ENCODE peak calls at places on chromosomes 6 and 20, in eight cellular contexts. One of them, this sample, is unnamed.

GRCh38 chr20:34791289-34792020 is 34.0 kb downstream of the NCOA6 start:
- DNase-seq in SK-N-SH: no peak
- DNase-seq in neural progenitor cell: peak
- DNase-seq in GM23338: peak
- DNase-seq in HCT116: no peak
- DNase-seq in hepatocyte: peak
- DNase-seq in PC-3: peak
- DNase-seq in OCI-LY7: no peak
- DNase-seq in this sample: no peak

GRCh38 chr20:49245921-49246740 is 26.9 kb downstream of the DDX27 start:
- DNase-seq in SK-N-SH: peak
- DNase-seq in neural progenitor cell: peak
- DNase-seq in GM23338: peak
- DNase-seq in HCT116: peak
- DNase-seq in hepatocyte: peak
- DNase-seq in PC-3: peak
- DNase-seq in OCI-LY7: peak
- DNase-seq in this sample: peak

GRCh38 chr6:39302669-39303424 is 11.4 kb downstream of the KCNK17 start:
- DNase-seq in SK-N-SH: peak
- DNase-seq in neural progenitor cell: peak
- DNase-seq in GM23338: peak
- DNase-seq in HCT116: peak
- DNase-seq in hepatocyte: peak
- DNase-seq in PC-3: peak
- DNase-seq in OCI-LY7: peak
- DNase-seq in this sample: peak

GRCh38 chr6:124298682-124299081 is 495.0 kb downstream of the NKAIN2 start:
- DNase-seq in SK-N-SH: no peak
- DNase-seq in neural progenitor cell: peak
- DNase-seq in GM23338: no peak
- DNase-seq in HCT116: no peak
- DNase-seq in hepatocyte: no peak
- DNase-seq in PC-3: no peak
- DNase-seq in OCI-LY7: no peak
- DNase-seq in this sample: no peak

GRCh38 chr6:127342296-127342945 is 988 bp downstream of the ECHDC1 start:
- DNase-seq in SK-N-SH: peak
- DNase-seq in neural progenitor cell: peak
- DNase-seq in GM23338: peak
- DNase-seq in HCT116: no peak
- DNase-seq in hepatocyte: peak
- DNase-seq in PC-3: peak
- DNase-seq in OCI-LY7: peak
- DNase-seq in this sample: peak

GRCh38 chr20:46406986-46407670 is 713 bp upstream of the ELMO2 start:
- DNase-seq in SK-N-SH: peak
- DNase-seq in neural progenitor cell: peak
- DNase-seq in GM23338: peak
- DNase-seq in HCT116: peak
- DNase-seq in hepatocyte: peak
- DNase-seq in PC-3: peak
- DNase-seq in OCI-LY7: peak
- DNase-seq in this sample: peak

GRCh38 chr20:43722153-43722505 is 4.7 kb downstream of the GTSF1L start:
- DNase-seq in SK-N-SH: no peak
- DNase-seq in neural progenitor cell: no peak
- DNase-seq in GM23338: no peak
- DNase-seq in HCT116: no peak
- DNase-seq in hepatocyte: no peak
- DNase-seq in PC-3: no peak
- DNase-seq in OCI-LY7: no peak
- DNase-seq in this sample: no peak

GRCh38 chr6:54301770-54302169 is 6.5 kb upstream of the TINAG start:
- DNase-seq in SK-N-SH: no peak
- DNase-seq in neural progenitor cell: no peak
- DNase-seq in GM23338: no peak
- DNase-seq in HCT116: no peak
- DNase-seq in hepatocyte: no peak
- DNase-seq in PC-3: no peak
- DNase-seq in OCI-LY7: no peak
- DNase-seq in this sample: no peak

GRCh38 chr6:35933844-35934243 is 12.9 kb upstream of the SRPK1 start:
- DNase-seq in SK-N-SH: no peak
- DNase-seq in neural progenitor cell: no peak
- DNase-seq in GM23338: no peak
- DNase-seq in HCT116: no peak
- DNase-seq in hepatocyte: no peak
- DNase-seq in PC-3: no peak
- DNase-seq in OCI-LY7: no peak
- DNase-seq in this sample: no peak

GRCh38 chr6:129324345-129324744 is 385.6 kb downstream of the ARHGAP18 start:
- DNase-seq in SK-N-SH: no peak
- DNase-seq in neural progenitor cell: no peak
- DNase-seq in GM23338: no peak
- DNase-seq in HCT116: no peak
- DNase-seq in hepatocyte: no peak
- DNase-seq in PC-3: no peak
- DNase-seq in OCI-LY7: no peak
- DNase-seq in this sample: no peak

GRCh38 chr20:25355191-25355590 is 35.4 kb downstream of the ABHD12 start:
- DNase-seq in SK-N-SH: no peak
- DNase-seq in neural progenitor cell: no peak
- DNase-seq in GM23338: no peak
- DNase-seq in HCT116: no peak
- DNase-seq in hepatocyte: no peak
- DNase-seq in PC-3: no peak
- DNase-seq in OCI-LY7: peak
- DNase-seq in this sample: no peak

GRCh38 chr6:73803562-73804221 is 107.7 kb downstream of the CD109 start:
- DNase-seq in SK-N-SH: peak
- DNase-seq in neural progenitor cell: peak
- DNase-seq in GM23338: peak
- DNase-seq in HCT116: peak
- DNase-seq in hepatocyte: peak
- DNase-seq in PC-3: peak
- DNase-seq in OCI-LY7: peak
- DNase-seq in this sample: no peak

GRCh38 chr6:72703093-72703492 is 81.2 kb downstream of the KCNQ5 start:
- DNase-seq in SK-N-SH: no peak
- DNase-seq in neural progenitor cell: no peak
- DNase-seq in GM23338: no peak
- DNase-seq in HCT116: no peak
- DNase-seq in hepatocyte: no peak
- DNase-seq in PC-3: no peak
- DNase-seq in OCI-LY7: no peak
- DNase-seq in this sample: no peak

GRCh38 chr20:8535403-8536003 is 403.4 kb downstream of the PLCB1 start:
- DNase-seq in SK-N-SH: peak
- DNase-seq in neural progenitor cell: peak
- DNase-seq in GM23338: peak
- DNase-seq in HCT116: no peak
- DNase-seq in hepatocyte: no peak
- DNase-seq in PC-3: peak
- DNase-seq in OCI-LY7: peak
- DNase-seq in this sample: peak

GRCh38 chr6:44471271-44471981 is 83.9 kb downstream of the CDC5L start:
- DNase-seq in SK-N-SH: no peak
- DNase-seq in neural progenitor cell: no peak
- DNase-seq in GM23338: no peak
- DNase-seq in HCT116: no peak
- DNase-seq in hepatocyte: no peak
- DNase-seq in PC-3: no peak
- DNase-seq in OCI-LY7: no peak
- DNase-seq in this sample: no peak

GRCh38 chr6:149965191-149966020 is 1.7 kb downstream of the ULBP1 start:
- DNase-seq in SK-N-SH: peak
- DNase-seq in neural progenitor cell: peak
- DNase-seq in GM23338: peak
- DNase-seq in HCT116: no peak
- DNase-seq in hepatocyte: peak
- DNase-seq in PC-3: no peak
- DNase-seq in OCI-LY7: peak
- DNase-seq in this sample: no peak

DNA sequence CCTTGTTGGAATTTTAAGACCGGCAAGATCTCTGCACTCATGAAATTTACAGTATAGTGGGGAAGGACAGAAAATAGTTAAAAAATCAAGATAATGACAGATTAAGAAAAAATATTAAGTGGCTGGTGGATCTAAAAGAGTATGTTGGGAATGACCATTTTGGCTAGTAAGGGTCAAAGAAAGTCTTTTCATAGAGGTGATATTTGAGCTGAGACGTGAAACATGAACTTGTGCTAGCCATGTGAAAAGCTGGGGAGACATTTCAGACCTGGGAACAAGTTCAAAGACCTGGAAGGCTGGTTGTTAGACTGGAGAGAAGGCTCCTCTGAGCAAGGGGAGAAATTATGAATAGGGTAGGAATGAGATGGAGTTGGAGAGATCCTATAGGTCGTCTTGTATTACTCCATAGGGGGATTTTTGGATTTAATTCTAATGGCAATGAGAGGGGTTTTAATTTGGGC is 4.7 kb downstream of the BICRAL start:
- DNase-seq in SK-N-SH: no peak
- DNase-seq in neural progenitor cell: no peak
- DNase-seq in GM23338: no peak
- DNase-seq in HCT116: no peak
- DNase-seq in hepatocyte: no peak
- DNase-seq in PC-3: no peak
- DNase-seq in OCI-LY7: no peak
- DNase-seq in this sample: no peak
- TF ChIP-seq CTCF in SK-N-SH: no peak
- TF ChIP-seq CTCF in neural progenitor cell: no peak
- TF ChIP-seq CTCF in GM23338: no peak
- TF ChIP-seq CTCF in HCT116: no peak
- TF ChIP-seq CTCF in hepatocyte: no peak
- TF ChIP-seq CTCF in PC-3: no peak
- TF ChIP-seq CTCF in OCI-LY7: no peak
- TF ChIP-seq CTCF in this sample: no peak

DNA sequence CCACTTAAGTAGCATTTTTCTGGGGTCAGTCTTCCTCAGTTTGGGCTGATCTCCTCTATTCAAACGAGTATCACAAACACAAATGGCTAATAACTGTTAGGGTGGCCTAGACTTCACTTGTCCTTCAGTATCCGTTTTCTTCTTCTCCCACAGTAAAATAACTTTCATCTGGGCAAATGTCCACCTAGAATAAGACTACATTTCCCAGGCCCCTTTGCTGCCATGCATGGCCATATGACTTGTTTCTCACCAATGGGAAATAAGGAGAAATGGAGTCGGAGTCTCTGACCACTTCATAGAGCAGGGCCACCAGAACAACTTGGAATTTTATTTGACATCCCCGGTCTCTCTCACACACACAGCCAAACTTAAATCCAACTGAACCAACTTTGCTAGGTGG is 51.4 kb downstream of the SULF2 start:
- DNase-seq in SK-N-SH: no peak
- DNase-seq in neural progenitor cell: no peak
- DNase-seq in GM23338: no peak
- DNase-seq in HCT116: no peak
- DNase-seq in hepatocyte: no peak
- DNase-seq in PC-3: no peak
- DNase-seq in OCI-LY7: no peak
- DNase-seq in this sample: no peak
- H3K27ac ChIP-seq in SK-N-SH: no peak
- H3K27ac ChIP-seq in neural progenitor cell: no peak
- H3K27ac ChIP-seq in GM23338: no peak
- H3K27ac ChIP-seq in HCT116: no peak
- H3K27ac ChIP-seq in hepatocyte: no peak
- H3K27ac ChIP-seq in PC-3: no peak
- H3K27ac ChIP-seq in OCI-LY7: no peak
- H3K27ac ChIP-seq in this sample: no peak

DNA sequence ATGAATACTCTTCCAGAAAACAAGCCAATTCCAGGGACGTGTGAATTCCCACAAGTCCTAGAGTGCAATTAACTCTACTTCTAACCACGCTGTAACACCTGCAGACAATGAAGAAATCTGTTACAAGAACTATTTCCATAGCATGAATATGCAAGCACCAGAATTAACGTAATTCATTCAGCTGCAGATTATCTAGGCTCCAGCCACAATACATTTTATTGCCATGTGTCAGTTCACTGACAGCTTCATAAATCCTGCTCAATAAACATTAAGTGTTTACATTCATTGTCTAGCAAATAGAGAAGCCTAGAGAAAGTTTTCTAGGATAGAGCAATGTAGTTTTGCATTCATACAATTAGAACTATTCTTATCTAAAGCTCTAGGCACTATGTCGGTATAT is 1348.5 kb downstream of the GRIK2 start:
- DNase-seq in SK-N-SH: no peak
- DNase-seq in neural progenitor cell: no peak
- DNase-seq in GM23338: peak
- DNase-seq in HCT116: no peak
- DNase-seq in hepatocyte: no peak
- DNase-seq in PC-3: peak
- DNase-seq in OCI-LY7: no peak
- DNase-seq in this sample: no peak
- TF ChIP-seq EZH2phosphoT487 in SK-N-SH: no peak
- TF ChIP-seq EZH2phosphoT487 in neural progenitor cell: no peak
- TF ChIP-seq EZH2phosphoT487 in GM23338: no peak
- TF ChIP-seq EZH2phosphoT487 in HCT116: no peak
- TF ChIP-seq EZH2phosphoT487 in hepatocyte: no peak
- TF ChIP-seq EZH2phosphoT487 in PC-3: no peak
- TF ChIP-seq EZH2phosphoT487 in OCI-LY7: no peak
- TF ChIP-seq EZH2phosphoT487 in this sample: no peak

GRCh38 chr6:125790403-125791150 is at the start of gene NCOA7:
- DNase-seq in SK-N-SH: peak
- DNase-seq in neural progenitor cell: peak
- DNase-seq in GM23338: peak
- DNase-seq in HCT116: no peak
- DNase-seq in hepatocyte: peak
- DNase-seq in PC-3: peak
- DNase-seq in OCI-LY7: peak
- DNase-seq in this sample: peak

GRCh38 chr6:125792172-125792571 is 1.4 kb downstream of the NCOA7 start:
- DNase-seq in SK-N-SH: no peak
- DNase-seq in neural progenitor cell: no peak
- DNase-seq in GM23338: no peak
- DNase-seq in HCT116: no peak
- DNase-seq in hepatocyte: no peak
- DNase-seq in PC-3: no peak
- DNase-seq in OCI-LY7: no peak
- DNase-seq in this sample: no peak

GRCh38 chr6:125792680-125793079 is 1.9 kb downstream of the NCOA7 start:
- DNase-seq in SK-N-SH: no peak
- DNase-seq in neural progenitor cell: no peak
- DNase-seq in GM23338: no peak
- DNase-seq in HCT116: no peak
- DNase-seq in hepatocyte: no peak
- DNase-seq in PC-3: no peak
- DNase-seq in OCI-LY7: no peak
- DNase-seq in this sample: no peak

GRCh38 chr6:125791151-125791819 is 525 bp downstream of the NCOA7 start:
- DNase-seq in SK-N-SH: peak
- DNase-seq in neural progenitor cell: peak
- DNase-seq in GM23338: peak
- DNase-seq in HCT116: no peak
- DNase-seq in hepatocyte: peak
- DNase-seq in PC-3: peak
- DNase-seq in OCI-LY7: peak
- DNase-seq in this sample: peak

DNA sequence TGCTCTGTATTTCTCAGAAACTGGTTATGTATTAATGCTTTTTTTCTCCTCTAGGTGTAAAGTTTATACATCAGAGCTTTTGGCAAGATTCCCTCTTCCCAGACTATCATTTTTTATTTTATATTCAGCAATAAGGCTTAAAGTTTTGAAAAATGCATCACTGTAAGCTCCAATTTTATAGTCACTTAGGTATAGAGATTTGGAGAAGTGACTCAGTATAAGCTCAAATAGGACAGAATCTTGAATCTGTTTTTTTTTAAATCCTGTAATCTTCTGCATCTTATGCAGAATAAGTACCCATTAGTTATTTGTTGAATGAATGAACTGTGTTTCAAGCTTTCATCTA is 1.0 kb downstream of the NCOA7 start:
- DNase-seq in SK-N-SH: no peak
- DNase-seq in neural progenitor cell: no peak
- DNase-seq in GM23338: no peak
- DNase-seq in HCT116: no peak
- DNase-seq in hepatocyte: no peak
- DNase-seq in PC-3: no peak
- DNase-seq in OCI-LY7: no peak
- DNase-seq in this sample: no peak
- TF ChIP-seq CTCF in SK-N-SH: peak
- TF ChIP-seq CTCF in neural progenitor cell: no peak
- TF ChIP-seq CTCF in GM23338: no peak
- TF ChIP-seq CTCF in HCT116: no peak
- TF ChIP-seq CTCF in hepatocyte: no peak
- TF ChIP-seq CTCF in PC-3: no peak
- TF ChIP-seq CTCF in OCI-LY7: peak
- TF ChIP-seq CTCF in this sample: no peak

This sample was measured in MM.1S.